ENCODE peak calls at places on chromosomes 16 and 17, in ten cellular contexts. J is NCI-H146; G is left colon; R is fibroblast of pulmonary artery; C is body of pancreas; E is A673; P is midbrain; N is stimulated activated CD4-positive, alpha-beta T cell treated with anti-CD3 and anti-CD28 coated beads, Interleukin-2, amount 100 ng/mL, for 48 hours; D is RPMI7951; Y is SHP77. Z is an unnamed sample.

GRCh38 chr17:68054296-68054900 is 18.9 kb downstream of the KPNA2 start:
- DNase-seq in J (peak), G (no peak), R (peak), C (no peak), E (peak), P (peak), N (no peak), D (peak), Y (peak), Z (no peak)

GRCh38 chr17:66667491-66668030 is 167.4 kb upstream of the CACNG5 start:
- DNase-seq in J (no peak), G (no peak), R (no peak), C (no peak), E (no peak), P (no peak), N (peak), D (no peak), Y (no peak), Z (no peak)

GRCh38 chr17:43779145-43780125 is 658 bp upstream of the DUSP3 start:
- DNase-seq in J (no peak), G (peak), R (peak), C (peak), E (peak), P (no peak), N (no peak), D (no peak), Y (peak), Z (no peak)

GRCh38 chr16:72162105-72162680 is 9.8 kb downstream of the PMFBP1 start:
- DNase-seq in J (no peak), G (no peak), R (no peak), C (no peak), E (no peak), P (no peak), N (no peak), D (no peak), Y (no peak), Z (no peak)

GRCh38 chr16:27374231-27374793 is 27.7 kb upstream of the IL21R start:
- DNase-seq in J (no peak), G (no peak), R (no peak), C (no peak), E (no peak), P (peak), N (no peak), D (no peak), Y (no peak), Z (no peak)

GRCh38 chr16:85436207-85436606 is 176.9 kb upstream of the GSE1 start:
- DNase-seq in J (no peak), G (no peak), R (no peak), C (no peak), E (no peak), P (no peak), N (no peak), D (no peak), Y (no peak), Z (no peak)

GRCh38 chr16:29147710-29148425 is 163.0 kb downstream of the LAT start:
- DNase-seq in J (no peak), G (no peak), R (no peak), C (no peak), E (no peak), P (no peak), N (no peak), D (no peak), Y (no peak), Z (no peak)

GRCh38 chr17:38582069-38582468 is 23.7 kb downstream of the SRCIN1 start:
- DNase-seq in J (no peak), G (no peak), R (no peak), C (no peak), E (no peak), P (no peak), N (no peak), D (no peak), Y (no peak), Z (no peak)